ENCODE peak calls at places on chromosomes 13 and 19, in five cellular contexts. D is A549, H is ovary, U is transverse colon, V is HepG2. Y is an unnamed sample.

GRCh38 chr13:19305434-19305833 is 123.8 kb upstream of the TUBA3C start:
- DNase-seq in D (no peak), H (no peak), U (no peak), V (no peak), Y (no peak)

GRCh38 chr19:7098701-7099596 is 29.4 kb downstream of the ZNF557 start:
- DNase-seq in D (peak), H (peak), U (peak), V (peak), Y (peak)

GRCh38 chr19:7391218-7391670 is 42.5 kb downstream of the ARHGEF18 start:
- DNase-seq in D (peak), H (no peak), U (peak), V (peak), Y (peak)

GRCh38 chr13:47903836-47904235 is 97.2 kb downstream of the SUCLA2 start:
- DNase-seq in D (no peak), H (no peak), U (no peak), V (no peak), Y (no peak)

GRCh38 chr19:28492616-28493015 is 720.3 kb downstream of the UQCRFS1 start:
- DNase-seq in D (no peak), H (no peak), U (no peak), V (no peak), Y (no peak)

GRCh38 chr13:110109910-110110309 is 197.0 kb downstream of the COL4A1 start:
- DNase-seq in D (no peak), H (peak), U (peak), V (no peak), Y (no peak)

GRCh38 chr13:31896427-31896826 is 135.1 kb upstream of the FRY start:
- DNase-seq in D (no peak), H (no peak), U (no peak), V (no peak), Y (no peak)

GRCh38 chr13:36888645-36889044 is 31.4 kb downstream of the SMAD9 start:
- DNase-seq in D (no peak), H (no peak), U (no peak), V (no peak), Y (no peak)

GRCh38 chr13:110638814-110639806 is 23.8 kb downstream of the NAXD start:
- DNase-seq in D (no peak), H (no peak), U (no peak), V (no peak), Y (peak)

GRCh38 chr13:71703145-71703544 is 163.9 kb downstream of the DACH1 start:
- DNase-seq in D (no peak), H (no peak), U (no peak), V (no peak), Y (no peak)

GRCh38 chr13:89457977-89458376 is 1786.8 kb downstream of the SLITRK5 start:
- DNase-seq in D (peak), H (no peak), U (no peak), V (no peak), Y (no peak)

GRCh38 chr19:1942078-1942933 is 1.3 kb downstream of the CSNK1G2 start:
- DNase-seq in D (peak), H (peak), U (peak), V (peak), Y (peak)

GRCh38 chr13:74193391-74193790 is 59.2 kb upstream of the KLF12 start:
- DNase-seq in D (no peak), H (no peak), U (no peak), V (no peak), Y (no peak)

GRCh38 chr13:74191036-74191809 is 57.0 kb upstream of the KLF12 start:
- DNase-seq in D (no peak), H (no peak), U (no peak), V (no peak), Y (no peak)

GRCh38 chr13:74187564-74187963 is 53.4 kb upstream of the KLF12 start:
- DNase-seq in D (peak), H (no peak), U (no peak), V (peak), Y (no peak)
- TF ChIP-seq EP300 in D (no peak), H (no peak), U (no peak), V (no peak), Y (no peak)

DNA sequence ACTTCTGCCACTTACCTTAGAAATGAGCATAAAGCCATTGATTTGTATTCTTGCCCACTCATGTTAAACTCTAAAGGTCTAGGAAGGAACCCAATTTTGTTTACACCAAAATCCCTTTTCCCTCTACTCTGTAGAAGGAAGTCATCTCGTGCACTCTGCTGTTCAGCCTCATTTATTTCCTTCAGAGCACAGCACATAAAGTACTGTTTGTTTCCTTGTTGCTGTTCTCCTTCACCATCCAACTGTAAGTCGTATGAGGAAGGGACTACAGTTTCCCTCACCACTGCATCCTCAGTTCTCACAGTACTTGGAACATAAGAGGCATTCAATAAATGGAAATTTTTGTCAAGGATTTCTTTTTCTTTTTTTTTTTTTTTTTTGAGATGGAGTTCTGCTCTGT is 24.6 kb downstream of the CDADC1 start:
- DNase-seq in D (no peak), H (no peak), U (no peak), V (no peak), Y (no peak)
- TF ChIP-seq EP300 in D (no peak), H (no peak), U (no peak), V (no peak), Y (no peak)

DNA sequence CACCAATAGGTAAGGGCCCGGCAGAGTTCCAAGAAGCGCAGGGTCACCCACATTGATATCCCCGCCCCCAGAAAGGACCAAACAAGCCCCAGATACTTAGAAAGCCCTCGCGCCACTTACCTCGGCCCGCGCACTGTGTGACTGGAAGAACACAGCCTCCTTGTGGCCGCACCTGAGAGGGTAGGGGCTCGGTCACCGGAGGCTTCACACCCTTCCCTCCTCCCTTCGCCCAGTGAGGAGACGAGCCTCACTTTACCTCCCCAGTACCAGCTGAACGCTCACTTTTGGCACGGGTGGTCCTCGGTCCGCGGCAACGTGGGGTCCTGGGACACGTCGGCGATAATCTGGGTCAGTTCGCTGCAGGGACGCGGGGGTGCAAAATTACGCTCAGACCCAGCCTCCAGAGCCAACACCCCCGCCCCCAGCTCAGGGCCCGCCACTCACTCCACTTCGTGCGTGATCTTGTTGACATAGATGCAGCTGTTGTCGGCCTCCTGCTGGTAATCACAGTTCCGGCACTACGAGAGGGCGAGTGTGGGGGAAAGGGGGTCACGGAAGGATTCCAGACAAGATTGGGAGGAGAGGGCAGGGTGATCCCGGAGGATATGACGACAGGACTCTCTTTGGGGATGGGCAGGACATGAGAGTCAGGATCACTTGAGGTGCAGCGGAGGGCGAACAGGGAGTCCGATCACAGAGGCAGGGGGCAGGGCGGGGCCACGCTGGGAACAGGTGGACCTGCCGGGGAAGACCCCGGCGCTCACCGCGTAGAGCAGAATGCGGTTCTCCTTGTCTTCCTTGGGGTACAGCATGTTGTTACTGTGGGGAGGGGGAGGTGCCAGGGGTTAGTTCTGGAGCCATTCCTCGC is 546 bp downstream of the POLR2I start:
- DNase-seq in D (peak), H (peak), U (peak), V (no peak), Y (peak)
- TF ChIP-seq EP300 in D (no peak), H (no peak), U (no peak), V (no peak), Y (no peak)

GRCh38 chr13:98485561-98485960 is 91.3 kb downstream of the STK24 start:
- DNase-seq in D (no peak), H (no peak), U (no peak), V (no peak), Y (no peak)

GRCh38 chr13:98482476-98483444 is 94.1 kb downstream of the STK24 start:
- DNase-seq in D (no peak), H (peak), U (peak), V (no peak), Y (peak)

GRCh38 chr13:98486412-98486811 is 90.5 kb downstream of the STK24 start:
- DNase-seq in D (no peak), H (no peak), U (no peak), V (no peak), Y (no peak)

GRCh38 chr13:98483636-98484288 is 93.1 kb downstream of the STK24 start:
- DNase-seq in D (no peak), H (no peak), U (no peak), V (no peak), Y (no peak)

DNA sequence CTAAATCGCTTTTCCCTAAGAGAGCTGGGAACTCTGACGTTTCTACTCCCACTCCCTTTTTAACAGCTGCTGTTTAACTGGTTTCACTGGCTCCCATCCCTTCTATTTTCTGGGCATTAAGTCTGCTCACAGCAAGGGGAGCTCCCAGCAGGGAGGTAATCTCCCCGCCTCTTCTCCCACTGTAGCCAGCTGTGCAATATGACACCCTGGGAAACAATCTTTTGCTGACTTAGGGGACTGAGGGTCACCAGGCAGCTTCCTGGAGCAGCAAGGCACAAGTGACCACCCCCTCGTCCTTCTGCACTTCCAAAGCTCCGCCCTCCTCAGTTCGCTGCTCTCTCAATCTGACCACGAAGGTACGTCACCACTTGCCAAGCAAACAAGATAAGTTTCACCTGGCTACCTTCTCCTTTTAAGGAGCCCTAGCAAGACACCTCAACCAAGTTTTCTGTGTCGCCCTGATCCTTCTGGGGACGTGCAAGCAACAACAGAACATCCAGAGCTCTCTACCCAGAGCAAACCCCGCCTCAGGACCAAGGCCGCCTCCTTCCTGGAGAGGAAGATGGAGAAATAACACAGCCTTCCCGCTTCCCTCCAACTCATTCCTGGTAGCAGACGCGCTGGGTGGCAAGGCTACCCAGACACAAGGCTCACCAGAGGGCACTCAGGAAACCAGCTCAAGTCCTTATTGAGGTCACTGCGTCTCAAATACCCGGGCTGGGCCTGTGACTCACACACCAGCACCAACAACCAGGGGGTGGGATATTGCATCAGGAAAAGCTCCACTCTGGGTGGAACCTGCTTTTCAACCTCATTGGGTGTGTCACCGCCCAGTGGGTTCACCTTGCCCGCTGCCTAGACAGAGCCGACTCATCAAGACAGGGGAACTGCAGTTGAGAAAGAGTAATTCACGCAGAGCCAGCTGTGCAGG is 92.4 kb downstream of the STK24 start:
- DNase-seq in D (peak), H (peak), U (peak), V (peak), Y (peak)
- TF ChIP-seq EP300 in D (peak), H (no peak), U (peak), V (no peak), Y (peak)

GRCh38 chr13:22825186-22825585 is 355.6 kb upstream of the SGCG start:
- DNase-seq in D (no peak), H (no peak), U (no peak), V (no peak), Y (no peak)

DNA sequence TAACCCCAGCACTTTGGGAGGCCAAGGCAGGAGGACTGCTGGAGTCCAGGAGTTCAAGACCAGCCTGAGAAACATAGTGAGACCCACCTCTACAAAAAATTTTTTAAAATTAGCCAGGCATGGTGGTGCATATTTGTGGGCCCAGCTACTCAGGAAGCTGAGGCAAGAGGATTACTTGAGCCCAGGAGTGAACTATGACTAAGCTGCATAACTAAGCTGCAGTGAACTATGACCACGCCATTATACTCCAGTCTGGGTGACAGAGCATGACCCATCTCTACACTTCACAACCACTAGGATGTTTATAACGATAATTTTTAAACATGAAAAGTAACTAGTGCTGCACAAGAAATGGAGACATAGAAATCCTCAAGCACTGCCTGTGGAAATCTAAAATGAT is 352.7 kb upstream of the SGCG start:
- DNase-seq in D (no peak), H (no peak), U (no peak), V (no peak), Y (no peak)
- TF ChIP-seq EP300 in D (no peak), H (no peak), U (no peak), V (no peak), Y (no peak)

DNA sequence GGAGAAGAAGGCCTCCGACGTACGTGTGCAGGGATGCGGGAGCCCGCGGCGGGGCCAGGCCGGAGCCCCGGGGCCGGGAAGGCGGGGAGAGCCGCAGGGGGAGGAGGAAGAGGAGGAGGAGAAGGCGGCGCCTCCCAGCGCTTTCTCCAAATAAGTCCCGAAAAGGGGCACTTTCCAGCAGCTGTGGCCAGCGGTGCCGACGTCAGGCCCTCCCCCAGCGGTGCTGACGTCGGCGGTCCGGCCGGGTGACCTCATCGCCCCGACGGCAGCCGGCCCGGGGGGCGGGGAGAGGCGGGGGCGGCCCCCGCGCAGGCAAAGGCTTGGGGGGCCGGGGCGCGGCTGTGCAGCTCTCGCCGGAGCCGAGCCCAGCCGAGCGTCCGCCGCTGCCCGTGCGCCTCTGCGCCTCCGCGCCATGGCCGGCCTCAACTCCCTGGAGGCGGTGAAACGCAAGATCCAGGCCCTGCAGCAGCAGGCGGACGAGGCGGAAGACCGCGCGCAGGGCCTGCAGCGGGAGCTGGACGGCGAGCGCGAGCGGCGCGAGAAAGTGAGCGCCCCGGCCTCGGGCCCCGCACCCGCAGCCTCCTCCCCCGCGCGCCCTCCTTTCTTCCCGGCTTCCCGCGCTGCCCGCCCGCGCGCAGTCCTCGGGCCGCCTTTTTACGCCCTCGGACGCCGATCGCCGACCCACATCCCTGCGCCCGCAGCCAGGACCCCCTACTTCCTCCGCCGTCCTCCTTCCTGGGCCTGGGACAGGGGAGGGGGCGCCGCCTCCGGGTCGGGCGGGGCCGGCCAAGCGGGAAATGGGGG is at the start of gene TPM4:
- DNase-seq in D (peak), H (peak), U (peak), V (peak), Y (peak)
- TF ChIP-seq EP300 in D (no peak), H (peak), U (peak), V (no peak), Y (peak)

DNA sequence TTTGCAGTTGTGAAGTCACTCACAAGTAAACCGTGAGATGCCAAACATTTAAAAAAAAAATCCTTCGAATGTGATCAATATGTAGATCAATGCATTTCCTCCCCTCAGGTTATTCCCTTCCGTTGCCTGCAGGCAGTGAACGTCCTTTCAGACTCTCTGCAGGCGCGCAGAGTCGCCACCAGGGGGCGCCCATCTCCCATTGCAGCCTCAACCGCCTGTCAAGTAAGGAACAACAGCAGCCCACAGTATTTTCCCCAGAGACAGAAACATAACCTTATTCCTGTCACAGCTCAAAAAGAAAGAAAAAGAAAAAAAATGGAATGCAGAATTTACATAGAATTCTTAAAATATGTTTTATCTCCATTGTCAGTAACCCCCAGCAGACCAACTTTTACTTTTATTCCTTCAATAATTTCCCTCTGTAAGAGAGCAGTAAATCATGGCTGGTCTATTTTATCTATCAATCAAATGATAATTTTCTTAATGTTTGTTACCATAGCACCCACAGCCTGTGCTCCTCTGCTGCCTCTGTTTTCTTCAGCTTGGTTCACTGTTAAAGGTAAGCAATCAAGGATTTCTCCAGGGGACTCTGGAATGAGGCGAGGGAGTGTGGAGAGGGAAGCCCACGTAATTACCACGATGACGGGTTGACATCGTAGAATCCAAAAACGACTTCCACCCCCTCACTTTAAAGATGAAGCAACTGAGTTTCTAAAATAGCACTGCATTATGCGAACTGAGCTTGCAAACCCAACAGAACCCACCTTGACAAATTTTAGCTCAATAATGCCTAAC is 637.6 kb upstream of the ARGLU1 start:
- DNase-seq in D (peak), H (peak), U (peak), V (peak), Y (peak)
- TF ChIP-seq EP300 in D (no peak), H (no peak), U (no peak), V (no peak), Y (no peak)

GRCh38 chr19:17095141-17095919 is 19.8 kb downstream of the MYO9B start:
- DNase-seq in D (no peak), H (no peak), U (peak), V (no peak), Y (no peak)

GRCh38 chr19:17101686-17102628 is 26.4 kb downstream of the MYO9B start:
- DNase-seq in D (no peak), H (no peak), U (no peak), V (no peak), Y (no peak)

GRCh38 chr19:17092696-17093095 is 17.1 kb downstream of the MYO9B start:
- DNase-seq in D (no peak), H (no peak), U (no peak), V (no peak), Y (no peak)

GRCh38 chr19:17098326-17098725 is 22.7 kb downstream of the MYO9B start:
- DNase-seq in D (no peak), H (no peak), U (no peak), V (no peak), Y (no peak)

GRCh38 chr19:17097593-17098126 is 22.1 kb downstream of the MYO9B start:
- DNase-seq in D (peak), H (no peak), U (no peak), V (peak), Y (no peak)
- TF ChIP-seq EP300 in D (no peak), H (no peak), U (no peak), V (peak), Y (no peak)